ENCODE peak calls at places on chromosomes 6 and 20, in nine cellular contexts. One of them, this sample, is unnamed.

GRCh38 chr20:3680701-3681351 is 984 bp downstream of the ADAM33 start:
- DNase-seq in Panc1: no peak
- DNase-seq in stimulated activated CD8-positive, alpha-beta memory T cell treated with anti-CD3 and anti-CD28 coated beads, Interleukin-4, amount 100 ng/mL, for 4 hours: no peak
- DNase-seq in cardiac fibroblast: no peak
- DNase-seq in HL-60: no peak
- DNase-seq in NCI-H146: no peak
- DNase-seq in NCI-H2081: no peak
- DNase-seq in left ventricle myocardium inferior: no peak
- DNase-seq in A172: no peak
- DNase-seq in this sample: no peak

GRCh38 chr6:7176208-7176607 is 68.4 kb downstream of the RREB1 start:
- DNase-seq in stimulated activated CD8-positive, alpha-beta memory T cell treated with anti-CD3 and anti-CD28 coated beads, Interleukin-4, amount 100 ng/mL, for 4 hours: no peak
- DNase-seq in Panc1: no peak
- DNase-seq in HL-60: no peak
- DNase-seq in left ventricle myocardium inferior: peak
- DNase-seq in cardiac fibroblast: no peak
- DNase-seq in NCI-H2081: no peak
- DNase-seq in A172: no peak
- DNase-seq in NCI-H146: no peak
- DNase-seq in this sample: no peak

GRCh38 chr6:17866876-17867444 is 120.5 kb downstream of the KIF13A start:
- DNase-seq in NCI-H2081: no peak
- DNase-seq in cardiac fibroblast: peak
- DNase-seq in HL-60: no peak
- DNase-seq in left ventricle myocardium inferior: no peak
- DNase-seq in stimulated activated CD8-positive, alpha-beta memory T cell treated with anti-CD3 and anti-CD28 coated beads, Interleukin-4, amount 100 ng/mL, for 4 hours: no peak
- DNase-seq in NCI-H146: no peak
- DNase-seq in Panc1: no peak
- DNase-seq in A172: no peak
- DNase-seq in this sample: no peak

GRCh38 chr20:56617489-56617888 is 11.6 kb upstream of the TFAP2C start:
- DNase-seq in cardiac fibroblast: no peak
- DNase-seq in A172: no peak
- DNase-seq in NCI-H2081: no peak
- DNase-seq in left ventricle myocardium inferior: no peak
- DNase-seq in stimulated activated CD8-positive, alpha-beta memory T cell treated with anti-CD3 and anti-CD28 coated beads, Interleukin-4, amount 100 ng/mL, for 4 hours: no peak
- DNase-seq in HL-60: no peak
- DNase-seq in NCI-H146: no peak
- DNase-seq in Panc1: no peak
- DNase-seq in this sample: no peak

GRCh38 chr6:683742-684440 is 9.0 kb downstream of the EXOC2 start:
- DNase-seq in HL-60: no peak
- DNase-seq in Panc1: no peak
- DNase-seq in NCI-H2081: peak
- DNase-seq in cardiac fibroblast: peak
- DNase-seq in A172: no peak
- DNase-seq in NCI-H146: peak
- DNase-seq in stimulated activated CD8-positive, alpha-beta memory T cell treated with anti-CD3 and anti-CD28 coated beads, Interleukin-4, amount 100 ng/mL, for 4 hours: no peak
- DNase-seq in left ventricle myocardium inferior: no peak
- DNase-seq in this sample: peak

GRCh38 chr6:90393232-90393884 is 96.7 kb upstream of the BACH2 start:
- DNase-seq in stimulated activated CD8-positive, alpha-beta memory T cell treated with anti-CD3 and anti-CD28 coated beads, Interleukin-4, amount 100 ng/mL, for 4 hours: peak
- DNase-seq in NCI-H2081: peak
- DNase-seq in HL-60: peak
- DNase-seq in NCI-H146: no peak
- DNase-seq in A172: peak
- DNase-seq in left ventricle myocardium inferior: no peak
- DNase-seq in Panc1: no peak
- DNase-seq in cardiac fibroblast: peak
- DNase-seq in this sample: peak

GRCh38 chr20:33412484-33412838 is 11.1 kb upstream of the CDK5RAP1 start:
- DNase-seq in HL-60: no peak
- DNase-seq in Panc1: no peak
- DNase-seq in stimulated activated CD8-positive, alpha-beta memory T cell treated with anti-CD3 and anti-CD28 coated beads, Interleukin-4, amount 100 ng/mL, for 4 hours: no peak
- DNase-seq in left ventricle myocardium inferior: no peak
- DNase-seq in A172: no peak
- DNase-seq in cardiac fibroblast: no peak
- DNase-seq in NCI-H2081: no peak
- DNase-seq in NCI-H146: no peak
- DNase-seq in this sample: no peak

GRCh38 chr6:11215773-11216172 is 16.7 kb downstream of the NEDD9 start:
- DNase-seq in A172: no peak
- DNase-seq in stimulated activated CD8-positive, alpha-beta memory T cell treated with anti-CD3 and anti-CD28 coated beads, Interleukin-4, amount 100 ng/mL, for 4 hours: no peak
- DNase-seq in NCI-H2081: no peak
- DNase-seq in NCI-H146: no peak
- DNase-seq in Panc1: no peak
- DNase-seq in cardiac fibroblast: no peak
- DNase-seq in HL-60: no peak
- DNase-seq in left ventricle myocardium inferior: no peak
- DNase-seq in this sample: no peak

GRCh38 chr6:41767112-41767946 is 12.4 kb downstream of the FRS3 start:
- DNase-seq in left ventricle myocardium inferior: peak
- DNase-seq in HL-60: peak
- DNase-seq in Panc1: no peak
- DNase-seq in cardiac fibroblast: peak
- DNase-seq in NCI-H146: peak
- DNase-seq in stimulated activated CD8-positive, alpha-beta memory T cell treated with anti-CD3 and anti-CD28 coated beads, Interleukin-4, amount 100 ng/mL, for 4 hours: no peak
- DNase-seq in NCI-H2081: no peak
- DNase-seq in A172: peak
- DNase-seq in this sample: no peak

GRCh38 chr6:38708483-38708882 is 5.5 kb upstream of the GLO1 start:
- DNase-seq in NCI-H146: no peak
- DNase-seq in stimulated activated CD8-positive, alpha-beta memory T cell treated with anti-CD3 and anti-CD28 coated beads, Interleukin-4, amount 100 ng/mL, for 4 hours: no peak
- DNase-seq in cardiac fibroblast: no peak
- DNase-seq in NCI-H2081: no peak
- DNase-seq in A172: no peak
- DNase-seq in HL-60: no peak
- DNase-seq in Panc1: no peak
- DNase-seq in left ventricle myocardium inferior: no peak
- DNase-seq in this sample: no peak

GRCh38 chr6:11244387-11245126 is 12.1 kb upstream of the NEDD9 start:
- DNase-seq in A172: no peak
- DNase-seq in NCI-H2081: no peak
- DNase-seq in NCI-H146: no peak
- DNase-seq in cardiac fibroblast: no peak
- DNase-seq in left ventricle myocardium inferior: no peak
- DNase-seq in Panc1: no peak
- DNase-seq in HL-60: no peak
- DNase-seq in stimulated activated CD8-positive, alpha-beta memory T cell treated with anti-CD3 and anti-CD28 coated beads, Interleukin-4, amount 100 ng/mL, for 4 hours: no peak
- DNase-seq in this sample: no peak

GRCh38 chr20:25082498-25082873 is 545 bp upstream of the VSX1 start:
- DNase-seq in cardiac fibroblast: no peak
- DNase-seq in NCI-H2081: no peak
- DNase-seq in left ventricle myocardium inferior: no peak
- DNase-seq in Panc1: no peak
- DNase-seq in stimulated activated CD8-positive, alpha-beta memory T cell treated with anti-CD3 and anti-CD28 coated beads, Interleukin-4, amount 100 ng/mL, for 4 hours: no peak
- DNase-seq in A172: no peak
- DNase-seq in HL-60: no peak
- DNase-seq in NCI-H146: no peak
- DNase-seq in this sample: no peak

GRCh38 chr20:48283470-48284110 is 498.3 kb upstream of the SULF2 start:
- DNase-seq in stimulated activated CD8-positive, alpha-beta memory T cell treated with anti-CD3 and anti-CD28 coated beads, Interleukin-4, amount 100 ng/mL, for 4 hours: no peak
- DNase-seq in A172: peak
- DNase-seq in NCI-H146: no peak
- DNase-seq in left ventricle myocardium inferior: peak
- DNase-seq in cardiac fibroblast: peak
- DNase-seq in HL-60: no peak
- DNase-seq in Panc1: peak
- DNase-seq in NCI-H2081: peak
- DNase-seq in this sample: peak

GRCh38 chr6:89562114-89562815 is 76.3 kb downstream of the LYRM2 start:
- DNase-seq in Panc1: no peak
- DNase-seq in cardiac fibroblast: peak
- DNase-seq in stimulated activated CD8-positive, alpha-beta memory T cell treated with anti-CD3 and anti-CD28 coated beads, Interleukin-4, amount 100 ng/mL, for 4 hours: no peak
- DNase-seq in left ventricle myocardium inferior: no peak
- DNase-seq in A172: no peak
- DNase-seq in HL-60: no peak
- DNase-seq in NCI-H2081: no peak
- DNase-seq in NCI-H146: no peak
- DNase-seq in this sample: no peak

GRCh38 chr20:621115-621756 is 11.1 kb upstream of the TCF15 start:
- DNase-seq in stimulated activated CD8-positive, alpha-beta memory T cell treated with anti-CD3 and anti-CD28 coated beads, Interleukin-4, amount 100 ng/mL, for 4 hours: no peak
- DNase-seq in cardiac fibroblast: no peak
- DNase-seq in A172: peak
- DNase-seq in Panc1: no peak
- DNase-seq in NCI-H146: no peak
- DNase-seq in HL-60: no peak
- DNase-seq in left ventricle myocardium inferior: no peak
- DNase-seq in NCI-H2081: no peak
- DNase-seq in this sample: no peak

GRCh38 chr20:45341579-45341938 is 6.7 kb downstream of the SDC4 start:
- DNase-seq in A172: no peak
- DNase-seq in left ventricle myocardium inferior: no peak
- DNase-seq in HL-60: no peak
- DNase-seq in NCI-H2081: no peak
- DNase-seq in stimulated activated CD8-positive, alpha-beta memory T cell treated with anti-CD3 and anti-CD28 coated beads, Interleukin-4, amount 100 ng/mL, for 4 hours: no peak
- DNase-seq in Panc1: no peak
- DNase-seq in cardiac fibroblast: no peak
- DNase-seq in NCI-H146: no peak
- DNase-seq in this sample: no peak

GRCh38 chr6:131976545-131977061 is 25.4 kb upstream of the CCN2 start:
- DNase-seq in left ventricle myocardium inferior: no peak
- DNase-seq in stimulated activated CD8-positive, alpha-beta memory T cell treated with anti-CD3 and anti-CD28 coated beads, Interleukin-4, amount 100 ng/mL, for 4 hours: no peak
- DNase-seq in cardiac fibroblast: peak
- DNase-seq in HL-60: no peak
- DNase-seq in NCI-H2081: no peak
- DNase-seq in NCI-H146: peak
- DNase-seq in A172: no peak
- DNase-seq in Panc1: no peak
- DNase-seq in this sample: no peak

GRCh38 chr20:25246182-25246943 is 1.5 kb upstream of the PYGB start:
- DNase-seq in Panc1: no peak
- DNase-seq in NCI-H2081: no peak
- DNase-seq in HL-60: no peak
- DNase-seq in stimulated activated CD8-positive, alpha-beta memory T cell treated with anti-CD3 and anti-CD28 coated beads, Interleukin-4, amount 100 ng/mL, for 4 hours: no peak
- DNase-seq in A172: no peak
- DNase-seq in cardiac fibroblast: no peak
- DNase-seq in left ventricle myocardium inferior: no peak
- DNase-seq in NCI-H146: no peak
- DNase-seq in this sample: no peak

GRCh38 chr6:8080338-8081151 is 16.4 kb upstream of the BLOC1S5 start:
- DNase-seq in cardiac fibroblast: peak
- DNase-seq in NCI-H146: no peak
- DNase-seq in Panc1: no peak
- DNase-seq in HL-60: peak
- DNase-seq in A172: no peak
- DNase-seq in left ventricle myocardium inferior: no peak
- DNase-seq in NCI-H2081: no peak
- DNase-seq in stimulated activated CD8-positive, alpha-beta memory T cell treated with anti-CD3 and anti-CD28 coated beads, Interleukin-4, amount 100 ng/mL, for 4 hours: no peak
- DNase-seq in this sample: no peak

GRCh38 chr6:18469486-18469885 is 82.3 kb downstream of the RNF144B start:
- DNase-seq in stimulated activated CD8-positive, alpha-beta memory T cell treated with anti-CD3 and anti-CD28 coated beads, Interleukin-4, amount 100 ng/mL, for 4 hours: no peak
- DNase-seq in Panc1: no peak
- DNase-seq in A172: no peak
- DNase-seq in HL-60: no peak
- DNase-seq in cardiac fibroblast: no peak
- DNase-seq in NCI-H146: no peak
- DNase-seq in left ventricle myocardium inferior: no peak
- DNase-seq in NCI-H2081: no peak
- DNase-seq in this sample: no peak

GRCh38 chr20:39897781-39898466 is 791.1 kb downstream of the MAFB start:
- DNase-seq in stimulated activated CD8-positive, alpha-beta memory T cell treated with anti-CD3 and anti-CD28 coated beads, Interleukin-4, amount 100 ng/mL, for 4 hours: no peak
- DNase-seq in NCI-H146: no peak
- DNase-seq in HL-60: no peak
- DNase-seq in left ventricle myocardium inferior: no peak
- DNase-seq in cardiac fibroblast: no peak
- DNase-seq in NCI-H2081: no peak
- DNase-seq in A172: no peak
- DNase-seq in Panc1: no peak
- DNase-seq in this sample: no peak

GRCh38 chr20:58450259-58450658 is 61.2 kb downstream of the VAPB start:
- DNase-seq in stimulated activated CD8-positive, alpha-beta memory T cell treated with anti-CD3 and anti-CD28 coated beads, Interleukin-4, amount 100 ng/mL, for 4 hours: no peak
- DNase-seq in HL-60: no peak
- DNase-seq in NCI-H146: no peak
- DNase-seq in left ventricle myocardium inferior: no peak
- DNase-seq in cardiac fibroblast: no peak
- DNase-seq in Panc1: no peak
- DNase-seq in NCI-H2081: no peak
- DNase-seq in A172: no peak
- DNase-seq in this sample: no peak

GRCh38 chr20:62817975-62818591 is 1.2 kb downstream of the COL9A3 start:
- DNase-seq in left ventricle myocardium inferior: no peak
- DNase-seq in NCI-H2081: no peak
- DNase-seq in Panc1: no peak
- DNase-seq in NCI-H146: no peak
- DNase-seq in stimulated activated CD8-positive, alpha-beta memory T cell treated with anti-CD3 and anti-CD28 coated beads, Interleukin-4, amount 100 ng/mL, for 4 hours: no peak
- DNase-seq in A172: no peak
- DNase-seq in HL-60: no peak
- DNase-seq in cardiac fibroblast: no peak
- DNase-seq in this sample: no peak

GRCh38 chr6:7562769-7563168 is 21.3 kb downstream of the DSP start:
- DNase-seq in HL-60: peak
- DNase-seq in Panc1: no peak
- DNase-seq in NCI-H146: no peak
- DNase-seq in A172: no peak
- DNase-seq in left ventricle myocardium inferior: no peak
- DNase-seq in cardiac fibroblast: no peak
- DNase-seq in stimulated activated CD8-positive, alpha-beta memory T cell treated with anti-CD3 and anti-CD28 coated beads, Interleukin-4, amount 100 ng/mL, for 4 hours: no peak
- DNase-seq in NCI-H2081: no peak
- DNase-seq in this sample: no peak

GRCh38 chr6:91020741-91021140 is 433.9 kb upstream of the MAP3K7 start:
- DNase-seq in A172: no peak
- DNase-seq in stimulated activated CD8-positive, alpha-beta memory T cell treated with anti-CD3 and anti-CD28 coated beads, Interleukin-4, amount 100 ng/mL, for 4 hours: no peak
- DNase-seq in Panc1: no peak
- DNase-seq in HL-60: no peak
- DNase-seq in left ventricle myocardium inferior: no peak
- DNase-seq in cardiac fibroblast: no peak
- DNase-seq in NCI-H146: no peak
- DNase-seq in NCI-H2081: no peak
- DNase-seq in this sample: no peak

GRCh38 chr6:28125396-28125795 is 987 bp downstream of the ZSCAN16 start:
- DNase-seq in left ventricle myocardium inferior: no peak
- DNase-seq in Panc1: no peak
- DNase-seq in HL-60: no peak
- DNase-seq in NCI-H146: no peak
- DNase-seq in stimulated activated CD8-positive, alpha-beta memory T cell treated with anti-CD3 and anti-CD28 coated beads, Interleukin-4, amount 100 ng/mL, for 4 hours: no peak
- DNase-seq in cardiac fibroblast: no peak
- DNase-seq in NCI-H2081: peak
- DNase-seq in A172: no peak
- DNase-seq in this sample: no peak

GRCh38 chr6:143271024-143271423 is 179.5 kb downstream of the ADAT2 start:
- DNase-seq in NCI-H2081: no peak
- DNase-seq in Panc1: no peak
- DNase-seq in NCI-H146: no peak
- DNase-seq in left ventricle myocardium inferior: no peak
- DNase-seq in A172: peak
- DNase-seq in cardiac fibroblast: peak
- DNase-seq in HL-60: no peak
- DNase-seq in stimulated activated CD8-positive, alpha-beta memory T cell treated with anti-CD3 and anti-CD28 coated beads, Interleukin-4, amount 100 ng/mL, for 4 hours: no peak
- DNase-seq in this sample: no peak

GRCh38 chr20:7828437-7828836 is 111.8 kb downstream of the HAO1 start:
- DNase-seq in HL-60: no peak
- DNase-seq in cardiac fibroblast: peak
- DNase-seq in left ventricle myocardium inferior: no peak
- DNase-seq in Panc1: no peak
- DNase-seq in NCI-H2081: no peak
- DNase-seq in NCI-H146: no peak
- DNase-seq in A172: no peak
- DNase-seq in stimulated activated CD8-positive, alpha-beta memory T cell treated with anti-CD3 and anti-CD28 coated beads, Interleukin-4, amount 100 ng/mL, for 4 hours: no peak
- DNase-seq in this sample: no peak

GRCh38 chr6:129501401-129502051 is 208.5 kb downstream of the ARHGAP18 start:
- DNase-seq in stimulated activated CD8-positive, alpha-beta memory T cell treated with anti-CD3 and anti-CD28 coated beads, Interleukin-4, amount 100 ng/mL, for 4 hours: no peak
- DNase-seq in Panc1: peak
- DNase-seq in HL-60: no peak
- DNase-seq in NCI-H146: peak
- DNase-seq in cardiac fibroblast: peak
- DNase-seq in left ventricle myocardium inferior: no peak
- DNase-seq in A172: peak
- DNase-seq in NCI-H2081: no peak
- DNase-seq in this sample: peak

GRCh38 chr20:37528442-37529213 is 952 bp upstream of the BLCAP start:
- DNase-seq in left ventricle myocardium inferior: no peak
- DNase-seq in NCI-H2081: no peak
- DNase-seq in cardiac fibroblast: no peak
- DNase-seq in HL-60: no peak
- DNase-seq in NCI-H146: no peak
- DNase-seq in A172: no peak
- DNase-seq in Panc1: no peak
- DNase-seq in stimulated activated CD8-positive, alpha-beta memory T cell treated with anti-CD3 and anti-CD28 coated beads, Interleukin-4, amount 100 ng/mL, for 4 hours: no peak
- DNase-seq in this sample: no peak

GRCh38 chr20:13111249-13111911 is 102.6 kb downstream of the SPTLC3 start:
- DNase-seq in cardiac fibroblast: no peak
- DNase-seq in NCI-H2081: peak
- DNase-seq in A172: no peak
- DNase-seq in left ventricle myocardium inferior: no peak
- DNase-seq in NCI-H146: no peak
- DNase-seq in stimulated activated CD8-positive, alpha-beta memory T cell treated with anti-CD3 and anti-CD28 coated beads, Interleukin-4, amount 100 ng/mL, for 4 hours: no peak
- DNase-seq in HL-60: no peak
- DNase-seq in Panc1: no peak
- DNase-seq in this sample: no peak